ENCODE peak calls at places on chromosomes 11 and 22, in eight cellular contexts. G is progenitor cell of endocrine pancreas, E is stomach, J is nephron progenitor cell, M is neural crest cell, A is body of pancreas, Q is osteocyte, I is cardiac muscle cell. P is an unnamed sample.

GRCh38 chr11:9203715-9204311 is 61.3 kb downstream of the DENND5A start:
- DNase-seq in J (no peak), A (no peak), I (peak), M (no peak), E (no peak), Q (no peak), G (no peak), P (no peak)

GRCh38 chr22:27668828-27669797 is 132.4 kb downstream of the MN1 start:
- DNase-seq in M (no peak), I (peak), J (no peak), E (no peak), G (no peak), Q (peak), A (no peak), P (no peak)

GRCh38 chr11:3037041-3037944 is 19.9 kb downstream of the CARS1 start:
- DNase-seq in G (peak), M (peak), E (peak), J (peak), Q (peak), A (peak), I (peak), P (peak)

GRCh38 chr22:49306632-49306975 is 521.1 kb downstream of the BRD1 start:
- DNase-seq in Q (no peak), J (no peak), I (no peak), M (no peak), E (peak), G (peak), A (peak), P (no peak)

GRCh38 chr11:68313574-68314202 is 1.3 kb downstream of the LRP5 start:
- DNase-seq in E (no peak), G (no peak), I (peak), J (no peak), A (no peak), M (no peak), Q (no peak), P (no peak)

GRCh38 chr11:46446343-46446751 is 54.8 kb upstream of the CHRM4 start:
- DNase-seq in Q (no peak), E (no peak), G (no peak), J (no peak), I (no peak), M (no peak), A (no peak), P (no peak)

GRCh38 chr11:76652989-76653673 is 17.4 kb downstream of the LRRC32 start:
- DNase-seq in G (no peak), M (no peak), I (no peak), A (no peak), E (peak), J (no peak), Q (no peak), P (no peak)

GRCh38 chr11:65915821-65916251 is 3.0 kb downstream of the C11orf68 start:
- DNase-seq in I (no peak), G (no peak), E (peak), M (no peak), J (no peak), Q (peak), A (peak), P (no peak)

GRCh38 chr11:123193742-123194141 is 1.3 kb downstream of the CLMP start:
- DNase-seq in E (no peak), M (no peak), G (no peak), J (no peak), A (no peak), Q (no peak), I (no peak), P (no peak)

GRCh38 chr11:117686711-117687110 is 110.3 kb downstream of the DSCAML1 start:
- DNase-seq in E (no peak), M (no peak), Q (no peak), J (no peak), G (no peak), A (no peak), I (no peak), P (no peak)

GRCh38 chr11:17272823-17273222 is 3.7 kb upstream of the NUCB2 start:
- DNase-seq in E (no peak), I (no peak), A (no peak), J (peak), G (no peak), Q (no peak), M (no peak), P (no peak)

GRCh38 chr11:110907629-110908028 is 195.4 kb upstream of the ARHGAP20 start:
- DNase-seq in E (peak), M (no peak), A (no peak), J (no peak), G (no peak), I (no peak), Q (no peak), P (no peak)

GRCh38 chr22:36775589-36775965 is 342 bp downstream of the IFT27 start:
- DNase-seq in Q (no peak), G (peak), E (peak), A (peak), I (peak), M (no peak), J (peak), P (no peak)

GRCh38 chr11:35751664-35752061 is 89.1 kb downstream of the TRIM44 start:
- DNase-seq in M (no peak), J (no peak), A (no peak), G (no peak), I (no peak), Q (no peak), E (no peak), P (no peak)

GRCh38 chr11:36500315-36500721 is 9.8 kb downstream of the TRAF6 start:
- DNase-seq in E (no peak), G (no peak), A (no peak), M (no peak), I (peak), J (no peak), Q (no peak), P (no peak)

GRCh38 chr11:125724125-125724524 is 22.0 kb upstream of the PATE1 start:
- DNase-seq in A (no peak), E (no peak), I (no peak), M (no peak), J (no peak), G (no peak), Q (no peak), P (no peak)

GRCh38 chr22:45475876-45476514 is 26.7 kb upstream of the FBLN1 start:
- DNase-seq in I (no peak), M (no peak), J (no peak), A (no peak), Q (no peak), E (no peak), G (no peak), P (no peak)

GRCh38 chr11:47523491-47524199 is 29.3 kb downstream of the CELF1 start:
- DNase-seq in I (peak), E (no peak), J (no peak), Q (no peak), M (no peak), G (no peak), A (no peak), P (no peak)

GRCh38 chr11:9700105-9700801 is 36.4 kb downstream of the SWAP70 start:
- DNase-seq in J (no peak), E (no peak), I (no peak), G (no peak), M (no peak), Q (no peak), A (no peak), P (no peak)

GRCh38 chr22:27642104-27642800 is 159.3 kb downstream of the MN1 start:
- DNase-seq in I (no peak), J (peak), E (no peak), Q (no peak), M (peak), G (no peak), A (no peak), P (no peak)

GRCh38 chr11:118202599-118203422 is 22.0 kb downstream of the JAML start:
- DNase-seq in M (no peak), G (no peak), A (no peak), I (no peak), Q (no peak), J (no peak), E (peak), P (no peak)

GRCh38 chr22:24848559-24849168 is 42.7 kb downstream of the SGSM1 start:
- DNase-seq in G (no peak), A (no peak), J (no peak), E (no peak), Q (no peak), I (no peak), M (no peak), P (no peak)

GRCh38 chr11:96338910-96339703 is 3.9 kb downstream of the MAML2 start:
- DNase-seq in Q (no peak), I (no peak), E (no peak), J (no peak), G (no peak), M (no peak), A (no peak), P (peak)

GRCh38 chr22:20782601-20783299 is 8.8 kb downstream of the SERPIND1 start:
- DNase-seq in M (no peak), I (no peak), A (no peak), Q (no peak), J (no peak), E (no peak), G (no peak), P (no peak)

GRCh38 chr11:61574611-61575010 is 6.3 kb downstream of the SYT7 start:
- DNase-seq in G (no peak), M (no peak), J (no peak), E (no peak), A (no peak), Q (no peak), I (no peak), P (no peak)

GRCh38 chr22:39662677-39663034 is 92.1 kb downstream of the CACNA1I start:
- DNase-seq in A (no peak), E (no peak), Q (no peak), G (no peak), J (no peak), M (no peak), I (no peak), P (no peak)

GRCh38 chr11:126658306-126659056 is 303.0 kb downstream of the ST3GAL4 start:
- DNase-seq in Q (no peak), J (no peak), G (no peak), M (no peak), I (no peak), A (no peak), E (no peak), P (no peak)

GRCh38 chr22:43923191-43923590 is 414 bp upstream of the PNPLA3 start:
- DNase-seq in E (no peak), G (no peak), I (no peak), J (no peak), A (no peak), M (no peak), Q (no peak), P (no peak)

GRCh38 chr22:38982008-38982927 is at the start of gene APOBEC3B:
- DNase-seq in G (no peak), A (peak), J (peak), Q (peak), M (peak), E (peak), I (peak), P (peak)

GRCh38 chr11:126485986-126486635 is 130.6 kb downstream of the ST3GAL4 start:
- DNase-seq in G (no peak), I (no peak), Q (no peak), M (no peak), A (no peak), J (no peak), E (no peak), P (no peak)

GRCh38 chr11:76269247-76269646 is 62.9 kb upstream of the WNT11 start:
- DNase-seq in J (no peak), A (peak), Q (no peak), M (no peak), E (no peak), G (no peak), I (no peak), P (no peak)

GRCh38 chr11:113553905-113554304 is 78.7 kb upstream of the DRD2 start:
- DNase-seq in A (no peak), G (no peak), I (peak), Q (no peak), E (no peak), J (no peak), M (no peak), P (no peak)
- TF ChIP-seq CTCF in A (no peak), G (peak), I (peak), Q (peak), E (no peak), J (no peak), M (no peak), P (no peak)

GRCh38 chr22:22693531-22693884 is 49.1 kb downstream of the GGTLC2 start:
- DNase-seq in A (no peak), E (no peak), M (no peak), Q (no peak), G (no peak), I (no peak), J (no peak), P (no peak)

GRCh38 chr22:22691055-22691454 is 46.6 kb downstream of the GGTLC2 start:
- DNase-seq in A (no peak), I (no peak), E (no peak), J (no peak), M (no peak), Q (no peak), G (no peak), P (no peak)

GRCh38 chr22:22694106-22694505 is 49.7 kb downstream of the GGTLC2 start:
- DNase-seq in A (no peak), M (no peak), E (peak), I (no peak), J (no peak), G (no peak), Q (no peak), P (no peak)

GRCh38 chr22:22691716-22692701 is 47.6 kb downstream of the GGTLC2 start:
- DNase-seq in M (no peak), A (no peak), I (no peak), Q (no peak), G (no peak), J (no peak), E (no peak), P (no peak)

GRCh38 chr22:22692707-22693530 is 48.5 kb downstream of the GGTLC2 start:
- DNase-seq in G (peak), J (peak), A (peak), Q (no peak), M (no peak), E (peak), I (no peak), P (peak)
- TF ChIP-seq CTCF in G (peak), J (peak), A (peak), Q (peak), M (peak), E (peak), I (peak), P (no peak)

GRCh38 chr11:57566564-57567209 is 785 bp downstream of the UBE2L6 start:
- DNase-seq in J (no peak), A (no peak), M (no peak), I (no peak), G (no peak), Q (no peak), E (no peak), P (no peak)

GRCh38 chr11:57567210-57567511 is 311 bp downstream of the UBE2L6 start:
- DNase-seq in M (no peak), A (no peak), E (no peak), Q (no peak), J (no peak), I (no peak), G (no peak), P (no peak)

GRCh38 chr11:57560146-57560545 is 7.3 kb downstream of the UBE2L6 start:
- DNase-seq in I (no peak), M (no peak), J (no peak), E (no peak), A (no peak), G (no peak), Q (no peak), P (no peak)

GRCh38 chr11:57566035-57566504 is 1.4 kb downstream of the UBE2L6 start:
- DNase-seq in I (peak), M (no peak), J (no peak), G (no peak), A (no peak), E (peak), Q (no peak), P (no peak)

DNA sequence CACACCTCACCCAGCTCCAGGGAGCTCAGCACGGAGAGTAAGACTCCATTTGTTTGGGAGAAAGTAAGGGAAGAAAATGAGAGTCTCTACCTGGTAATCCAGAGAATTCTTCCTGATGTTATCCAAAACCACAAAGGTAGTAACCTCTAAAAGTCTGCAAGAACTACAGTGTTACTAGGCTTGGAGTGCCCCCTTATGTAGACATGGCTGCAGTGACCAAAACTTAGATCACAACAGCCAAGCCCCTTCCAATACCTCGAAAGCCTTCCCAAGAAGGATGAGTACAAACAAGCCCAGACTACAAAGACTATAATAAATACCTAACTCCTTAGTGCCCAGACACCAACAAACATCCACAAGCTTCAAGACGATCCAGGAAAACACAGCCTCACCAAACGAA is 4.9 kb downstream of the UBE2L6 start:
- DNase-seq in M (no peak), A (no peak), G (no peak), J (no peak), E (no peak), I (peak), Q (no peak), P (no peak)
- TF ChIP-seq CTCF in M (no peak), A (no peak), G (peak), J (no peak), E (no peak), I (no peak), Q (no peak), P (no peak)

GRCh38 chr11:67178421-67178820 is 59.4 kb downstream of the KDM2A start:
- DNase-seq in I (no peak), E (no peak), A (no peak), G (no peak), Q (no peak), J (no peak), M (no peak), P (no peak)

GRCh38 chr11:67174311-67174710 is 55.2 kb downstream of the KDM2A start:
- DNase-seq in G (no peak), E (no peak), I (no peak), J (no peak), A (no peak), M (no peak), Q (no peak), P (no peak)

GRCh38 chr11:67177399-67178281 is 58.6 kb downstream of the KDM2A start:
- DNase-seq in M (no peak), I (no peak), A (no peak), J (no peak), E (no peak), Q (no peak), G (no peak), P (no peak)

GRCh38 chr11:67179892-67180490 is 60.9 kb downstream of the KDM2A start:
- DNase-seq in M (no peak), J (no peak), A (no peak), G (no peak), I (no peak), E (no peak), Q (no peak), P (no peak)

GRCh38 chr11:67178878-67179277 is 59.8 kb downstream of the KDM2A start:
- DNase-seq in E (no peak), I (no peak), Q (no peak), M (no peak), J (no peak), G (no peak), A (no peak), P (no peak)
- TF ChIP-seq CTCF in E (no peak), I (no peak), Q (no peak), M (no peak), J (no peak), G (no peak), A (no peak), P (no peak)

DNA sequence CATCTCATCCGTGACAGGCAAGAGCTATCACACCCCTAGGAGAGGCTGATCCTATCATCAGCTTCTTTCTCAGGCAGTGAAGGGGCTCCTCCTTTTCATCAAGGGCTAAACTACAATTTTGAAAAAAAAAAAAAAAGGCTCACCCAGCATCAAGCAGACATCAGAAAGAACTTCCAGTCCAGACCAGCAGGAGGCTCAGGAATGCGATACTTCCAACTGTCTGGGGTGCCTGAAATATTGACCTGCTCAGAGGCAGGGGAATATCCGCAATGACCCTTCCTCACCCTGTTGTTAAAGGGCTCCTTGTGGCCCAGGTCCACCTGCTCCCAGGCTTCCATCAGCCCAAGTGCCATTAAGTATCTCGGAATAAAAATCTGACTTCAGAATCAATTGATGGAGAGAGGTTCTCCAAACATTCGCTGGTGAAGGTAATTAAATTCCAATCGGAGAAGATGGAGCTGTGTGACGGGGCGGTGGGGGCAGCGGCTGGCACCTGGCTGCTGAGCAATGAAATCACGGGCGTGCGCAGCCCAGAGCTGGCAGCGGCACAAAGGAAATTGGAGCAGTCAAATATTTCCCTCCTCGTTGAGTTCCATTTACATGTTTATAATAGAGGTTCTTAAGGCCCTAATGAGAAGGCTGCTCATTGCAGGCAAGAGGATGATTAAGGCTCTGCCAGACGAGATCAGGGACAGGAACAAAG is 68.9 kb upstream of the THY1 start:
- DNase-seq in A (no peak), J (no peak), G (no peak), M (no peak), I (no peak), E (no peak), Q (no peak), P (no peak)
- TF ChIP-seq CTCF in A (no peak), J (peak), G (peak), M (peak), I (peak), E (no peak), Q (peak), P (no peak)

DNA sequence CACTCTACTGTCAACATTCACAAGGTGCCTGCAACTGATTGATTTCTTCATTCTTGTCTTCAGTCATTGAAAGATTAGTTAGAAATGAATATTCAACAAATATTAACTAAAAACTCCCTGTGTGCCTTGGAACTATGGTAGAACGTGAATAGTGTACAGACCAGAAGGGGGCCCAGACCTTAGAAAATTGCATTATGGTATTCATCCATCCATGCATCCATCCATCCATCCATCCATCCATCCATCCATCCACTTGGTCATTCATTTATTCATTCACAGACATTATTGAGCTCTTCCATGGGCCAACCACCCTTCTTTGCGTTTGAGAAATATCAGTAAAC is 10.2 kb upstream of the ACCSL start:
- DNase-seq in J (no peak), Q (no peak), G (no peak), M (no peak), E (no peak), I (no peak), A (no peak), P (no peak)
- TF ChIP-seq CTCF in J (peak), Q (no peak), G (no peak), M (no peak), E (no peak), I (no peak), A (no peak), P (no peak)

DNA sequence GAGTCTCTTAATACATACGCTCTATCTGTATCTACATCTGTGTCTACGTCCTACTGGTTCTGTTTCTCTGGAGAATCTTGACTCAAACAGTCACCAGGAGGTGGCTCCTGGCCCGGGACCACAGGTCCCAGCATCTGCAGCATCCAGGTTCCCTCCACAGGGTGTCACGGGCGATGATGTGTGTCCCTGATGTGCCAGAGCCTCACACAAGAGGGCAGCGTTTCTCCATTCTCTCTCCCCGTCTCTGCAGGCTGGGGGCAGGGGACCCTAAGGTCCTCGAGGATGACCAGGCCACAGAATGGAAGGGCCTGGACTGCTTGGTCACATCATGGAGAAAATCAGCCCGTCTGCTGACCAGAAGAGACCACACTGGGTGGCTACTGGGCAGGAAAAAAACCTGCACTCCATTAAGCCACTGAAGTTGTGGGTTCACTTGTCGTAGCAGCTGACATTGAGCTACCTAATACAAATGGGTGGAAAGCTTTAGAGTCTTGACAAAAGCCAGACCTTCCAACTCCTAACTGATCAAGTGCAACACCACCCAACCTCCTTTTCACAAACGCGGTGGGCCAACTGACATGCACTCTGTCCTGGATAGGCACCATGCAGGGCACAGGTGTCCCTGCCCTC is 392.5 kb downstream of the CTTN start:
- DNase-seq in I (no peak), J (no peak), Q (no peak), E (no peak), M (no peak), A (no peak), G (no peak), P (no peak)
- TF ChIP-seq CTCF in I (peak), J (no peak), Q (no peak), E (no peak), M (no peak), A (no peak), G (no peak), P (no peak)

P was measured in activated B cell treated with CpG ODN at 0.5 μM for 24 hours.